ENCODE peak calls at places on chromosomes 7 and 10, in four cellular contexts. R is mesendoderm, K is H1, P is H9. Z is an unnamed sample.

GRCh38 chr7:130912086-130912909 is 178.3 kb upstream of the KLF14 start:
- DNase-seq in R (peak), P (no peak), K (no peak), Z (peak)

GRCh38 chr7:30914611-30915601 is 3.3 kb downstream of the AQP1 start:
- DNase-seq in R (peak), P (no peak), K (no peak), Z (peak)

GRCh38 chr10:80158598-80159127 is 26.1 kb downstream of the PLAC9 start:
- DNase-seq in P (no peak), K (no peak), R (peak), Z (peak)

GRCh38 chr7:7481801-7482200 is 53.9 kb downstream of the COL28A1 start:
- DNase-seq in K (no peak), R (no peak), P (no peak), Z (no peak)

GRCh38 chr7:71385362-71385761 is 253.4 kb downstream of the GALNT17 start:
- DNase-seq in K (no peak), P (peak), R (peak), Z (no peak)

GRCh38 chr10:123648595-123648994 is 17.6 kb upstream of the GPR26 start:
- DNase-seq in R (no peak), P (peak), K (no peak), Z (no peak)

GRCh38 chr7:117737882-117738281 is 135.4 kb downstream of the CTTNBP2 start:
- DNase-seq in P (no peak), R (no peak), K (no peak), Z (no peak)

GRCh38 chr7:885893-886625 is 9.7 kb downstream of the GET4 start:
- DNase-seq in R (no peak), K (no peak), P (no peak), Z (no peak)

GRCh38 chr10:87733081-87733480 is 73.4 kb downstream of the PAPSS2 start:
- DNase-seq in P (no peak), R (no peak), K (no peak), Z (no peak)

GRCh38 chr10:97046426-97047072 is 139.2 kb downstream of the SLIT1 start:
- DNase-seq in R (no peak), P (no peak), K (no peak), Z (no peak)

GRCh38 chr7:133344275-133344674 is 91.4 kb downstream of the EXOC4 start:
- DNase-seq in K (no peak), P (no peak), R (peak), Z (peak)

GRCh38 chr7:80637911-80638765 is at the start of gene CD36:
- DNase-seq in R (no peak), P (no peak), K (no peak), Z (no peak)

GRCh38 chr10:60604356-60604755 is 173.9 kb upstream of the CDK1 start:
- DNase-seq in R (no peak), K (no peak), P (no peak), Z (no peak)

GRCh38 chr10:47047577-47048532 is 136.6 kb downstream of the PTPN20 start:
- DNase-seq in P (peak), K (peak), R (peak), Z (peak)

GRCh38 chr10:4355346-4355745 is 470.7 kb upstream of the AKR1E2 start:
- DNase-seq in R (no peak), K (no peak), P (no peak), Z (no peak)

GRCh38 chr10:117804470-117805011 is 242.2 kb downstream of the RAB11FIP2 start:
- DNase-seq in K (no peak), P (no peak), R (no peak), Z (no peak)

GRCh38 chr10:71632200-71632820 is 87.3 kb downstream of the C10orf105 start:
- DNase-seq in P (no peak), K (no peak), R (no peak), Z (no peak)

GRCh38 chr10:91604462-91604935 is 28.4 kb downstream of the PPP1R3C start:
- DNase-seq in R (no peak), K (no peak), P (no peak), Z (no peak)

GRCh38 chr10:42934351-42934811 is 142.5 kb upstream of the RET start:
- DNase-seq in R (no peak), K (no peak), P (no peak), Z (no peak)

GRCh38 chr10:120581496-120581895 is 124.5 kb downstream of the PLPP4 start:
- DNase-seq in K (no peak), P (peak), R (peak), Z (no peak)

GRCh38 chr7:12732428-12732827 is 45.0 kb downstream of the ARL4A start:
- DNase-seq in R (no peak), P (no peak), K (no peak), Z (no peak)

GRCh38 chr10:99432047-99432446 is 1.6 kb upstream of the GOT1 start:
- DNase-seq in R (no peak), K (no peak), P (no peak), Z (no peak)

GRCh38 chr10:30103595-30104310 is 44.4 kb upstream of the JCAD start:
- DNase-seq in K (no peak), P (no peak), R (no peak), Z (no peak)

GRCh38 chr7:87570178-87570577 is 30.5 kb downstream of the ABCB1 start:
- DNase-seq in P (no peak), K (no peak), R (no peak), Z (peak)

GRCh38 chr10:104199567-104199966 is 32.6 kb downstream of the CFAP43 start:
- DNase-seq in R (no peak), K (no peak), P (no peak), Z (no peak)

GRCh38 chr10:125768217-125768616 is 7.4 kb downstream of the MMP21 start:
- DNase-seq in K (no peak), P (no peak), R (peak), Z (peak)

GRCh38 chr7:102310414-102310815 is 23.7 kb downstream of the SH2B2 start:
- DNase-seq in R (no peak), P (no peak), K (no peak), Z (no peak)

DNA sequence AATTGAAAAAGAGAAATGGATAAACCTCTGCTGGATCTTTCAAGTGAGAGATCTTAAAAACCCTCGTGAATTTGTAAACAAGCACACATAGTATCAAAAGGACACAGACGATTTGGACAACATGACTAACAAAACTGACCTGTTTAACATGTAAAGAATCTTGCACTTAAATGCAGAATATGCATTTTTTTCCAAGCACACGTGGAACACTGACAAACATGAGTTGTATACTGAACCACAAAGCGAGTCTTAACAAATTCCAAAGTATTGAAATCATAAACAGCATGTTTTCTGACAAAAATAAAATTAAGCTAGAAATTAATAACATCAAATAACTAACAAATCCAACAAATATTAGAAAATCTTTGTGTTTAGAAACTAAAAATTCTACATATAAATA is 65.0 kb upstream of the ZNF746 start:
- DNase-seq in P (no peak), R (no peak), K (no peak), Z (peak)
- H3K56ac ChIP-seq in P (no peak), R (no peak), K (no peak), Z (no peak)

GRCh38 chr10:12382956-12383531 is 33.7 kb downstream of the CAMK1D start:
- DNase-seq in P (no peak), K (no peak), R (no peak), Z (no peak)

GRCh38 chr10:12380999-12381398 is 31.7 kb downstream of the CAMK1D start:
- DNase-seq in K (no peak), R (no peak), P (no peak), Z (no peak)

GRCh38 chr10:12382157-12382548 is 32.8 kb downstream of the CAMK1D start:
- DNase-seq in R (no peak), P (no peak), K (no peak), Z (no peak)

GRCh38 chr10:12384906-12385305 is 35.6 kb downstream of the CAMK1D start:
- DNase-seq in R (no peak), K (no peak), P (no peak), Z (no peak)

DNA sequence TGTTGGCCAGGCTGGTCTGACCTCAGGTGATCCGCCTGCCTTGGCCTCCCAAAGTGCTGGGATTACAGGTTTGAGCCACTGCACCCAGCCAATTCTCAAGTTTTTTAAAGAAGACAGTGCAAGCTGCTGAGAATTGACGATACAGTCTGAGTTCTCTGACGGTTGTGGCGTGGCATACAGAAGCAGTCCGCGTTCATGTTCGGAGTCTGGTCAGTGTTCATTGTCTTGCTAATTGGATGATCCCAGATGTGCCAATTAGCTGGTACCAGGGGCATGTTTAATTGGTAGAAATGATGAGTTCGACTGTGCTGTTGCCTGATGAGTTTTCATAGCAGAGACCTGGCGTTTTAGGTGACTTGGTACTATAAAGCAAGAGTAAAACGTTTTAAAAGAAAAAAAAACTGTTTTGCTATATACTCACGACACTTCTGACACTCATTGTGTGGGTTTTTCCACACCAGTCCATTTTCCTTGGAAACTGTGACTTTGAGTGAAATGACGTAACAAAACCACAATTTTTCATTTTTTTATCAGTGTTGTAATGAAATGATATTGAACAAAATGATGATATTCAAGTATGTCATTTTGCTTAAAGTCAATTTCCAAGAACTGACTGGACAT is 32.3 kb downstream of the CAMK1D start:
- DNase-seq in P (no peak), R (no peak), K (no peak), Z (no peak)
- H3K56ac ChIP-seq in P (no peak), R (no peak), K (no peak), Z (no peak)

GRCh38 chr10:111126073-111126472 is 49.2 kb downstream of the ADRA2A start:
- DNase-seq in R (no peak), K (no peak), P (no peak), Z (no peak)
- H3K56ac ChIP-seq in R (no peak), K (no peak), P (no peak), Z (no peak)

DNA sequence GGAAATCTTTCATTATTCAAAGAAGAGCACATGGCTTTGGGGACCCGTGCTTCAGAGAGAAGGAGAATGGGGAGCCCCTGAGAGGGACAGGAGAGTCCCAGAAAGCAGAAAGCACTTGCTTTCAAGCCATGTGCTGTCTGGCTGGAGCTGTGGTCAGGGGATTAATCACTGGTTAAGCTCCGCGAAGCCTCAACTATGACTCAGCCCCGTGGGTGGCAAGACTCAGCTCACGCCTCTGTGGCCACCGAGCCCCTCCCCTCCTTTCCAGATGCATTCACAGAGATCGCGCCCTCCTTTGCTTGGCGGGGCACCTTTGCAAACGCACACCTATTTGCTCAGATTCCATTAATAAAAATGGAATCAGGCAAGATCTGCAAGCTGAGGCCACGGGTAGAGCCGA is 202.9 kb upstream of the TCERG1L start:
- DNase-seq in K (no peak), P (no peak), R (peak), Z (no peak)
- H3K56ac ChIP-seq in K (no peak), P (no peak), R (no peak), Z (no peak)

GRCh38 chr7:129664029-129665012 is 52.8 kb downstream of the NRF1 start:
- DNase-seq in P (no peak), K (no peak), R (peak), Z (peak)
- H3K56ac ChIP-seq in P (no peak), K (no peak), R (no peak), Z (no peak)

GRCh38 chr7:26348234-26348851 is 56.7 kb downstream of the SNX10 start:
- DNase-seq in P (no peak), K (no peak), R (no peak), Z (no peak)

GRCh38 chr7:26348987-26349809 is 57.5 kb downstream of the SNX10 start:
- DNase-seq in R (no peak), K (no peak), P (no peak), Z (no peak)

GRCh38 chr7:26345202-26345601 is 53.5 kb downstream of the SNX10 start:
- DNase-seq in K (no peak), R (no peak), P (no peak), Z (no peak)

GRCh38 chr7:26345837-26346236 is 54.2 kb downstream of the SNX10 start:
- DNase-seq in R (no peak), K (no peak), P (no peak), Z (no peak)

DNA sequence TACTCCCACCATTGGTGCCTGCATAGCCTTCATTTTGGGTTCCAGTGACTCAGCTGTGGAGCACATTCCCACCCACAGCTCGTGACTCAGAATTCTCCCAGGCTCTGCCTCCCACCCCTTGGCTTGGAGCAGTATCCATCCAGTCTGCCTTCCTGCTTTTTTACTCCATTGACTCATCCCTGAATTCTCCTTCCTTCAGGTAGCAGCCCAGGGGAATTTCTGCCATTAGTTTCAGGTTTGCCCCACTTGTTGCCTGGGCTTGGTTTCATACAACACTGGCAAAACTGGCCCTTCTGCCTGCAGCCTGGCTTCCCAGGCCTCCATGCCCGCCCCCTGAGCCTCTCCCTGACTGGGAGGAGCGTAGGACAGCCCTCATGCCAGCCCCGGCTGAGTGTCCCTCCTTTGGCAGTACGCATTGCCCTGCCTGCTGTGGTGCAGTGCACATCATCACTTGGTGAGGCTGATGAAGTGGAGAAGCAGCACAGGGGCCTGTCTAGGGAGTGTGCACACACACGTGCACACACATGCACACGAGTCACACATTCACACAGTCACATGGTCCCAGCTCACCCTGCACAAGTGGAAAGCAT is 55.0 kb downstream of the SNX10 start:
- DNase-seq in P (no peak), K (no peak), R (no peak), Z (peak)
- H3K56ac ChIP-seq in P (no peak), K (no peak), R (no peak), Z (no peak)

Z was measured in IMR-90.